ENCODE peak calls at places on chromosomes 6 and 20, in seven cellular contexts. Y, M, V, T, S, R and P are unnamed samples.

GRCh38 chr20:48631114-48632016 is 196.4 kb downstream of the PREX1 start:
- DNase-seq in M (peak; percentile 11), V (peak; percentile 45), R (no peak), T (peak; percentile 19), S (no peak), Y (peak; percentile 20), P (peak; percentile 26)

GRCh38 chr20:37524221-37524700 is 3.2 kb downstream of the NNAT start:
- DNase-seq in V (no peak), T (no peak), R (no peak), S (peak; percentile 82), Y (no peak), M (no peak), P (no peak)

GRCh38 chr20:13220194-13220856 is 749 bp upstream of the ISM1 start:
- DNase-seq in M (peak; percentile 49), V (peak; percentile 32), Y (peak; percentile 81), R (peak; percentile 24), S (no peak), T (peak; percentile 21), P (peak; percentile 60)

GRCh38 chr20:41649489-41649888 is 31.3 kb upstream of the CHD6 start:
- DNase-seq in T (no peak), R (no peak), V (no peak), S (no peak), M (no peak), Y (no peak), P (no peak)

GRCh38 chr20:48827880-48828733 is at the start of gene PREX1:
- DNase-seq in M (peak; percentile 55), V (peak; percentile 32), T (peak; percentile 92), R (peak; percentile 81), S (peak; percentile 91), Y (peak; percentile 95), P (peak; percentile 85)

GRCh38 chr6:16545382-16545781 is 215.9 kb downstream of the ATXN1 start:
- DNase-seq in V (no peak), T (no peak), Y (no peak), R (no peak), S (no peak), M (no peak), P (no peak)

GRCh38 chr6:55058682-55059081 is 115.6 kb upstream of the HCRTR2 start:
- DNase-seq in Y (no peak), T (no peak), R (no peak), V (no peak), S (no peak), M (no peak), P (no peak)

GRCh38 chr6:26521485-26522391 is 16.4 kb upstream of the HMGN4 start:
- DNase-seq in M (peak; percentile 55), V (peak; percentile 79), T (peak; percentile 83), S (peak; percentile 96), R (peak; percentile 74), Y (peak; percentile 96), P (peak; percentile 84)

GRCh38 chr6:43456737-43457126 is 1.4 kb upstream of the DLK2 start:
- DNase-seq in M (no peak), Y (no peak), T (no peak), S (no peak), V (no peak), R (no peak), P (no peak)

GRCh38 chr6:43416935-43417334 is 10.4 kb upstream of the ABCC10 start:
- DNase-seq in R (no peak), S (no peak), T (no peak), V (no peak), Y (no peak), M (no peak), P (no peak)

GRCh38 chr6:41573268-41573667 is 27.1 kb downstream of the FOXP4 start:
- DNase-seq in V (no peak), T (no peak), S (no peak), Y (no peak), M (no peak), R (no peak), P (no peak)

GRCh38 chr20:36173451-36173933 is 19.0 kb downstream of the EPB41L1 start:
- DNase-seq in M (no peak), V (no peak), Y (peak; percentile 13), S (no peak), T (peak; percentile 36), R (no peak), P (no peak)

GRCh38 chr20:6632187-6632586 is 135.3 kb upstream of the BMP2 start:
- DNase-seq in T (peak; percentile 32), S (no peak), Y (no peak), V (peak; percentile 15), R (no peak), M (peak; percentile 64), P (no peak)

GRCh38 chr6:38212579-38212978 is 393.1 kb downstream of the ZFAND3 start:
- DNase-seq in T (peak; percentile 8), M (no peak), R (peak; percentile 88), Y (no peak), S (no peak), V (no peak), P (no peak)

GRCh38 chr20:60528141-60528540 is 569.9 kb downstream of the CDH26 start:
- DNase-seq in V (no peak), M (no peak), Y (no peak), T (no peak), R (no peak), S (no peak), P (peak; percentile 17)

GRCh38 chr20:37360515-37361115 is 14.7 kb downstream of the SRC start:
- DNase-seq in R (no peak), M (no peak), Y (no peak), V (no peak), S (no peak), T (no peak), P (no peak)

GRCh38 chr20:49568491-49569151 is 684 bp upstream of the PTGIS start:
- DNase-seq in Y (no peak), T (peak; percentile 76), V (no peak), R (no peak), M (no peak), S (peak; percentile 78), P (no peak)

GRCh38 chr6:108839068-108839467 is 9.2 kb upstream of the ARMC2 start:
- DNase-seq in R (no peak), T (no peak), V (no peak), M (no peak), S (no peak), Y (no peak), P (no peak)

GRCh38 chr6:148829415-148830101 is 82.7 kb downstream of the UST start:
- DNase-seq in V (peak; percentile 52), T (no peak), R (no peak), M (no peak), Y (no peak), S (no peak), P (no peak)

GRCh38 chr6:96836579-96837137 is 619 bp downstream of the GPR63 start:
- DNase-seq in T (peak; percentile 9), M (peak; percentile 29), Y (no peak), S (no peak), V (no peak), R (peak; percentile 5), P (peak; percentile 6)

DNA sequence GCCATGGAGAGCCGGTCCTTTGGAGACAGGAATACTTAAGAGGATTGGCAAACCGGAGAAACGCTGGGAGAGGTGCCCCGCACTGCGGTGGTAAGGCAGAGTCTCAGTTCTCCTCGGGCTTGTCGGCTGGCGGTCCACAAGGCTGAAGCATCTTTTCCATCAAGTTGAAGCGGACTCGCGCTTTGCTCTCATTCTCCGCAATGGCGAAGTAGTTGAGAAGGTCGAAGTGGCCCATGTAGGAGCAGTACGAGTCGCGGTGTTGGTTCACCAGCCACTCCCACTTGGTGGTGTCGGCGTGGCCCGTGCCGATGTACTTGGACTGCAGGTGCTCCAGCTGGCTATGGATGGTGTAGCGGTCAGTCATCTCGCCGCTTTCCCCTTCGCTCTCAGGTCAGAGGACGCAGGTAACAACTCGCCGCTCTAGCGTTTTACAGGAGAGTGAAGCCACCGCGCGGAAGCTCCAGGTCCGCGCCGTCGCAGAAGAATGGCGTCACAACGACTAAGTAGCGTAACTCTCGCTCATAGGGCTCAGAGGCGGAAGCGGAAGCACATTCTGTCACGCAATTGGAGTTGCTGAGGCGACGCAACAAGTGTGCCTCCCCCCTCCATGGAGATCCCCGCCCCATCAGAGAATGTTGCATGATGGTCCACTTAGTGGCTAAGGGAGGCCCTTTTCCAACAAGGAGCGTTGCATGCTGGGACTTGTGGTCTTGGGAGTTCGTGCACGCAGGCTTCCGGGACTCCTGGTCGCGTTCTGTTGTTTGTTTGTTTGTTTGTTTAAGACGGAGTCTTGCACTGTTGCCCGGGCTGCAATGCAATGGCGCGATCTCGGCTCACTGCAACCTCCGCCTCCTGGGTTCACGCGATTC is at the start of gene SF3B5:
- DNase-seq in Y (peak; percentile 97), S (peak; percentile 100), V (peak; percentile 100), T (peak; percentile 100), M (peak; percentile 100), R (peak; percentile 100), P (peak; percentile 99)
- H3K4me3 ChIP-seq in Y (peak within 1 kb of the TSS; percentile 91), S (peak within 1 kb of the TSS; percentile 80), V (peak within 1 kb of the TSS; percentile 98), T (peak within 1 kb of the TSS; percentile 95), M (peak within 1 kb of the TSS; percentile 98), R (peak within 1 kb of the TSS; percentile 67), P (peak within 1 kb of the TSS; percentile 89)

DNA sequence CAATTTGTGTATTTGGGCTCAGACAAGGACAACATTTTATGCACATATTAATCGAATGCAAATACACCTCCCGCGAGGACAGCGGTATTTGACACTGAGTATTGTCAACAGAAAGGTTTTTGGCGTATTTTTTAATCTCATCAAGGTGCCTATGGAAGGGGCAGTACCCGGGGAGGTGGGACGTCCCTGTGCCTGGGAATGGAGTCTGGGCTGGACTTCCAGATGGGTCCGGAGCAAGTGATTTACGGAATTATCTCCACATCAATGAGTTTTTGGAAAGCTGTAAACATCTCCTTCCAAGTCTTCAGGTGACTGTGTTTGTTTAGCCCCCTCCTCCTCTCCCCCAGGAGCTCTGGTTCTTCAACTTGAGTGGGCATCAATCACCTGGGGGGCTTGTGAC is 39.8 kb downstream of the PRR18 start:
- DNase-seq in T (no peak), S (no peak), R (no peak), V (no peak), M (no peak), Y (no peak), P (no peak)
- H3K4me3 ChIP-seq in T (no peak overlapping the region), S (no peak overlapping the region), R (no peak overlapping the region), V (no peak overlapping the region), M (no peak overlapping the region), Y (no peak overlapping the region), P (no peak overlapping the region)

GRCh38 chr6:28943557-28944411 is 20.0 kb upstream of the TRIM27 start:
- DNase-seq in T (peak; percentile 82), S (peak; percentile 90), V (peak; percentile 84), Y (peak; percentile 83), R (peak; percentile 66), M (peak; percentile 77), P (peak; percentile 58)

GRCh38 chr6:28943223-28943556 is 19.4 kb upstream of the TRIM27 start:
- DNase-seq in S (no peak), R (peak; percentile 23), M (no peak), Y (no peak), T (no peak), V (no peak), P (no peak)

GRCh38 chr6:28940859-28941680 is 17.3 kb upstream of the TRIM27 start:
- DNase-seq in Y (no peak), R (peak; percentile 96), V (peak; percentile 89), T (peak; percentile 91), M (peak; percentile 82), S (peak; percentile 92), P (peak; percentile 45)

GRCh38 chr6:28941681-28942448 is 18.1 kb upstream of the TRIM27 start:
- DNase-seq in R (no peak), T (no peak), V (no peak), Y (no peak), M (no peak), S (no peak), P (peak; percentile 28)

GRCh38 chr6:28940294-28940858 is 16.6 kb upstream of the TRIM27 start:
- DNase-seq in T (no peak), R (no peak), M (peak; percentile 85), Y (no peak), S (no peak), V (peak; percentile 49), P (peak; percentile 26)
- H3K4me3 ChIP-seq in T (peak overlapping the region; percentile 52), R (peak overlapping the region; percentile 89), M (peak overlapping the region; percentile 92), Y (peak overlapping the region; percentile 38), S (peak overlapping the region; percentile 67), V (peak overlapping the region; percentile 86), P (peak overlapping the region; percentile 85)

GRCh38 chr20:24575811-24576210 is 106.4 kb downstream of the SYNDIG1 start:
- DNase-seq in S (no peak), M (no peak), T (no peak), V (no peak), R (no peak), Y (no peak), P (no peak)
- H3K4me3 ChIP-seq in S (no peak overlapping the region), M (no peak overlapping the region), T (no peak overlapping the region), V (no peak overlapping the region), R (no peak overlapping the region), Y (no peak overlapping the region), P (no peak overlapping the region)